ENCODE peak calls at places on chromosomes 11 and 22, in ten cellular contexts. One of them, this sample, is unnamed.

GRCh38 chr11:17343907-17344306 is 7.7 kb upstream of the NCR3LG1 start:
- DNase-seq in GM23338: peak
- DNase-seq in stomach: no peak
- DNase-seq in HCT116: peak
- DNase-seq in HL-60: no peak
- DNase-seq in upper lobe of left lung: no peak
- DNase-seq in prostate gland: no peak
- DNase-seq in HepG2: no peak
- DNase-seq in sigmoid colon: no peak
- DNase-seq in transverse colon: no peak
- DNase-seq in this sample: no peak

GRCh38 chr11:35227551-35228341 is 88.8 kb downstream of the CD44 start:
- DNase-seq in GM23338: no peak
- DNase-seq in stomach: no peak
- DNase-seq in HCT116: no peak
- DNase-seq in HL-60: peak
- DNase-seq in upper lobe of left lung: no peak
- DNase-seq in prostate gland: no peak
- DNase-seq in HepG2: no peak
- DNase-seq in sigmoid colon: no peak
- DNase-seq in transverse colon: no peak
- DNase-seq in this sample: no peak

GRCh38 chr11:16933756-16934603 is 80.2 kb downstream of the PLEKHA7 start:
- DNase-seq in GM23338: no peak
- DNase-seq in stomach: no peak
- DNase-seq in HCT116: no peak
- DNase-seq in HL-60: no peak
- DNase-seq in upper lobe of left lung: no peak
- DNase-seq in prostate gland: no peak
- DNase-seq in HepG2: no peak
- DNase-seq in sigmoid colon: no peak
- DNase-seq in transverse colon: no peak
- DNase-seq in this sample: no peak

GRCh38 chr22:38404419-38404818 is 50.6 kb downstream of the KCNJ4 start:
- DNase-seq in GM23338: no peak
- DNase-seq in stomach: no peak
- DNase-seq in HCT116: no peak
- DNase-seq in HL-60: no peak
- DNase-seq in upper lobe of left lung: no peak
- DNase-seq in prostate gland: no peak
- DNase-seq in HepG2: no peak
- DNase-seq in sigmoid colon: no peak
- DNase-seq in transverse colon: no peak
- DNase-seq in this sample: no peak

GRCh38 chr22:27848005-27848404 is 46.4 kb upstream of the MN1 start:
- DNase-seq in GM23338: no peak
- DNase-seq in stomach: no peak
- DNase-seq in HCT116: no peak
- DNase-seq in HL-60: no peak
- DNase-seq in upper lobe of left lung: no peak
- DNase-seq in prostate gland: no peak
- DNase-seq in HepG2: no peak
- DNase-seq in sigmoid colon: no peak
- DNase-seq in transverse colon: no peak
- DNase-seq in this sample: no peak

GRCh38 chr22:37137903-37138665 is 11.6 kb downstream of the IL2RB start:
- DNase-seq in GM23338: no peak
- DNase-seq in stomach: no peak
- DNase-seq in HCT116: no peak
- DNase-seq in HL-60: no peak
- DNase-seq in upper lobe of left lung: no peak
- DNase-seq in prostate gland: no peak
- DNase-seq in HepG2: no peak
- DNase-seq in sigmoid colon: no peak
- DNase-seq in transverse colon: no peak
- DNase-seq in this sample: no peak

GRCh38 chr11:65781152-65781961 is 581 bp upstream of the AP5B1 start:
- DNase-seq in GM23338: peak
- DNase-seq in stomach: no peak
- DNase-seq in HCT116: no peak
- DNase-seq in HL-60: no peak
- DNase-seq in upper lobe of left lung: peak
- DNase-seq in prostate gland: peak
- DNase-seq in HepG2: peak
- DNase-seq in sigmoid colon: peak
- DNase-seq in transverse colon: peak
- DNase-seq in this sample: peak

GRCh38 chr11:79404325-79404724 is 36.5 kb downstream of the TENM4 start:
- DNase-seq in GM23338: no peak
- DNase-seq in stomach: no peak
- DNase-seq in HCT116: no peak
- DNase-seq in HL-60: peak
- DNase-seq in upper lobe of left lung: no peak
- DNase-seq in prostate gland: no peak
- DNase-seq in HepG2: no peak
- DNase-seq in sigmoid colon: no peak
- DNase-seq in transverse colon: no peak
- DNase-seq in this sample: no peak

GRCh38 chr22:32824531-32825315 is 23.2 kb downstream of the TIMP3 start:
- DNase-seq in GM23338: no peak
- DNase-seq in stomach: no peak
- DNase-seq in HCT116: no peak
- DNase-seq in HL-60: no peak
- DNase-seq in upper lobe of left lung: no peak
- DNase-seq in prostate gland: no peak
- DNase-seq in HepG2: no peak
- DNase-seq in sigmoid colon: peak
- DNase-seq in transverse colon: no peak
- DNase-seq in this sample: no peak

GRCh38 chr11:35847473-35847872 is 96.4 kb upstream of the LDLRAD3 start:
- DNase-seq in GM23338: no peak
- DNase-seq in stomach: no peak
- DNase-seq in HCT116: no peak
- DNase-seq in HL-60: no peak
- DNase-seq in upper lobe of left lung: no peak
- DNase-seq in prostate gland: no peak
- DNase-seq in HepG2: no peak
- DNase-seq in sigmoid colon: no peak
- DNase-seq in transverse colon: no peak
- DNase-seq in this sample: no peak

GRCh38 chr11:86459682-86460460 is 85.2 kb downstream of the CCDC81 start:
- DNase-seq in GM23338: peak
- DNase-seq in stomach: peak
- DNase-seq in HCT116: peak
- DNase-seq in HL-60: no peak
- DNase-seq in upper lobe of left lung: no peak
- DNase-seq in prostate gland: peak
- DNase-seq in HepG2: peak
- DNase-seq in sigmoid colon: no peak
- DNase-seq in transverse colon: no peak
- DNase-seq in this sample: no peak

GRCh38 chr22:38946771-38947170 is 10.6 kb upstream of the APOBEC3A start:
- DNase-seq in GM23338: no peak
- DNase-seq in stomach: no peak
- DNase-seq in HCT116: no peak
- DNase-seq in HL-60: no peak
- DNase-seq in upper lobe of left lung: no peak
- DNase-seq in prostate gland: no peak
- DNase-seq in HepG2: no peak
- DNase-seq in sigmoid colon: peak
- DNase-seq in transverse colon: no peak
- DNase-seq in this sample: no peak

DNA sequence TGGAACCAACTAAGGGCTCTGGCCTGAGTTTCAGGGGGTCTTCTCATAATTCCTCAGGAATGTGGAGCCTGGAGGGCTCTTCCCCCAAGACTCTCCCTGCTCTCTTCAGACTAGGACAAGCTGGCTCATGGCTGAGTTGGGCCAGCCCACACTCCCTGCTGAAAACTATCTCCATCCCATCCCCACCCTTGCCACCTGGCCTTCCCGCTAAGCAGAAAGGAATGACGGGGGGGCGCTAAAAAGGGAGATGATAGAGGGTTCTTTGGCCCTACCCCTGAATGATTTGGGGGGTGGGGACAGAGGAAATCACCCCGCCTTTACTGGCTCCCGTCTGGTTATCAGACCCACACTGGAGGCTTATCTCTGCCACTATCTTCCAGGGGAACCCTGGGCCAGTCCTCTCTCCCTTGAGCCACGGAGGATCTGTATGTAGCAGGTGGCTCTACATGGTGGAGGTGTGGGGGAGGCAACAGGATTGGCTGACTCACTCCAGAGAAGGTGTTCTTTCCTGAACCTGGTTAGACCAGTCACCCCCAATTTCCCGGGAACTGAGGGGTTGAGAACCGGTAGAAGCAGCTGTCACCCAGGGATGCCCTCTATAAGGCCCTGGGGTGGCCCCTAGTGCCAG is 5.7 kb downstream of the SMTN start:
- DNase-seq in GM23338: no peak
- DNase-seq in stomach: no peak
- DNase-seq in HCT116: no peak
- DNase-seq in HL-60: no peak
- DNase-seq in upper lobe of left lung: no peak
- DNase-seq in prostate gland: no peak
- DNase-seq in HepG2: no peak
- DNase-seq in sigmoid colon: no peak
- DNase-seq in transverse colon: no peak
- DNase-seq in this sample: no peak
- H3K27ac ChIP-seq in GM23338: no peak
- H3K27ac ChIP-seq in stomach: peak
- H3K27ac ChIP-seq in HCT116: peak
- H3K27ac ChIP-seq in HL-60: no peak
- H3K27ac ChIP-seq in upper lobe of left lung: no peak
- H3K27ac ChIP-seq in prostate gland: peak
- H3K27ac ChIP-seq in HepG2: no peak
- H3K27ac ChIP-seq in sigmoid colon: peak
- H3K27ac ChIP-seq in transverse colon: peak
- H3K27ac ChIP-seq in this sample: peak

DNA sequence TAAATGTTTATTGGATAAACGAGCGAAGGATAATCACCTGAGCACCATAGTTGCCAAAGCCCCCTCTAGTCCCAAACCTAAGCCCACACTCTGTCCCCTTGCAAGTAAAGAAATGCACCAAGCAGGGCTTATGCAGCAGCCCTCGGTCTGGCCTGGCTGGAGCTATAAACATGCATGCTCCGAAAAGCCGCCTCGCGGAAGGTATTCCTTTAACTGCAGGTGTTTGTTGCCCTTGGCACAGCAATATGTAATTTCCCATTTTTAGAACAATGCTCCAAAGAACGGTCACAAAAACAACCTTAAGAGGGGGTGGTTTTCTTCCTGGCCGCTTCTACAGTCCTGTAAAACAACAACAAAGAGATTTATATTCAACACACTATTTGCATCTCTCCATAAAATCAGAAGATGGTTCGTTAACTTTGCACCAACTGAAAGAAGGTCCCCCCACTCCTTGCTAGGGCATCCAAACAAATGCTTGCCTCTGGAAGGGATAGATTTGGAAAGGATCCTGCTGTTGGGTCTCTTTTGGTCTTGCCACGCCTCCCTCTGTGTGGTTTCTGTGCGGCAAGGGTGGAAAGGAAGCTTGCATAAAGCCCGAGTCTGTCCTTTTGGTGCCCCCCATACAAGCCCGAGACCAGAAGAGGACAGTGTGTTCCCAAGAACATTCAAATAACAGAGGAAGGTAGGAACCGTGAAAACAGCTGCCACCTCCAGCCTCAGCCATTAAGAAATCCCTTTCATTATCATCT is 14.9 kb downstream of the SCGB1A1 start:
- DNase-seq in GM23338: no peak
- DNase-seq in stomach: no peak
- DNase-seq in HCT116: no peak
- DNase-seq in HL-60: no peak
- DNase-seq in upper lobe of left lung: no peak
- DNase-seq in prostate gland: peak
- DNase-seq in HepG2: no peak
- DNase-seq in sigmoid colon: peak
- DNase-seq in transverse colon: peak
- DNase-seq in this sample: no peak
- TF ChIP-seq POLR2AphosphoS5 in GM23338: no peak
- TF ChIP-seq POLR2AphosphoS5 in stomach: no peak
- TF ChIP-seq POLR2AphosphoS5 in HCT116: no peak
- TF ChIP-seq POLR2AphosphoS5 in HL-60: no peak
- TF ChIP-seq POLR2AphosphoS5 in upper lobe of left lung: no peak
- TF ChIP-seq POLR2AphosphoS5 in prostate gland: peak
- TF ChIP-seq POLR2AphosphoS5 in HepG2: no peak
- TF ChIP-seq POLR2AphosphoS5 in sigmoid colon: peak
- TF ChIP-seq POLR2AphosphoS5 in transverse colon: no peak
- TF ChIP-seq POLR2AphosphoS5 in this sample: no peak

GRCh38 chr11:7578276-7578955 is 64.6 kb downstream of the PPFIBP2 start:
- DNase-seq in GM23338: no peak
- DNase-seq in stomach: no peak
- DNase-seq in HCT116: no peak
- DNase-seq in HL-60: no peak
- DNase-seq in upper lobe of left lung: no peak
- DNase-seq in prostate gland: no peak
- DNase-seq in HepG2: no peak
- DNase-seq in sigmoid colon: no peak
- DNase-seq in transverse colon: no peak
- DNase-seq in this sample: no peak
- H3K27ac ChIP-seq in GM23338: peak
- H3K27ac ChIP-seq in stomach: peak
- H3K27ac ChIP-seq in HCT116: no peak
- H3K27ac ChIP-seq in HL-60: peak
- H3K27ac ChIP-seq in upper lobe of left lung: peak
- H3K27ac ChIP-seq in prostate gland: peak
- H3K27ac ChIP-seq in HepG2: no peak
- H3K27ac ChIP-seq in sigmoid colon: peak
- H3K27ac ChIP-seq in transverse colon: peak
- H3K27ac ChIP-seq in this sample: no peak

GRCh38 chr11:67465190-67465522 is 3.9 kb downstream of the TMEM134 start:
- DNase-seq in GM23338: peak
- DNase-seq in stomach: peak
- DNase-seq in HCT116: no peak
- DNase-seq in HL-60: no peak
- DNase-seq in upper lobe of left lung: no peak
- DNase-seq in prostate gland: no peak
- DNase-seq in HepG2: peak
- DNase-seq in sigmoid colon: no peak
- DNase-seq in transverse colon: no peak
- DNase-seq in this sample: no peak

GRCh38 chr11:67466367-67466766 is 2.7 kb downstream of the TMEM134 start:
- DNase-seq in GM23338: no peak
- DNase-seq in stomach: no peak
- DNase-seq in HCT116: no peak
- DNase-seq in HL-60: no peak
- DNase-seq in upper lobe of left lung: no peak
- DNase-seq in prostate gland: no peak
- DNase-seq in HepG2: no peak
- DNase-seq in sigmoid colon: no peak
- DNase-seq in transverse colon: no peak
- DNase-seq in this sample: no peak

GRCh38 chr11:67464411-67465189 is 4.5 kb downstream of the TMEM134 start:
- DNase-seq in GM23338: peak
- DNase-seq in stomach: peak
- DNase-seq in HCT116: peak
- DNase-seq in HL-60: peak
- DNase-seq in upper lobe of left lung: peak
- DNase-seq in prostate gland: peak
- DNase-seq in HepG2: peak
- DNase-seq in sigmoid colon: peak
- DNase-seq in transverse colon: peak
- DNase-seq in this sample: peak

GRCh38 chr11:67463186-67463585 is 5.9 kb downstream of the TMEM134 start:
- DNase-seq in GM23338: no peak
- DNase-seq in stomach: no peak
- DNase-seq in HCT116: no peak
- DNase-seq in HL-60: no peak
- DNase-seq in upper lobe of left lung: no peak
- DNase-seq in prostate gland: no peak
- DNase-seq in HepG2: no peak
- DNase-seq in sigmoid colon: no peak
- DNase-seq in transverse colon: no peak
- DNase-seq in this sample: no peak

GRCh38 chr11:67463680-67464410 is 5.2 kb downstream of the TMEM134 start:
- DNase-seq in GM23338: no peak
- DNase-seq in stomach: peak
- DNase-seq in HCT116: peak
- DNase-seq in HL-60: peak
- DNase-seq in upper lobe of left lung: peak
- DNase-seq in prostate gland: no peak
- DNase-seq in HepG2: peak
- DNase-seq in sigmoid colon: peak
- DNase-seq in transverse colon: peak
- DNase-seq in this sample: peak
- TF ChIP-seq POLR2AphosphoS5 in GM23338: no peak
- TF ChIP-seq POLR2AphosphoS5 in stomach: peak
- TF ChIP-seq POLR2AphosphoS5 in HCT116: peak
- TF ChIP-seq POLR2AphosphoS5 in HL-60: peak
- TF ChIP-seq POLR2AphosphoS5 in upper lobe of left lung: peak
- TF ChIP-seq POLR2AphosphoS5 in prostate gland: no peak
- TF ChIP-seq POLR2AphosphoS5 in HepG2: no peak
- TF ChIP-seq POLR2AphosphoS5 in sigmoid colon: peak
- TF ChIP-seq POLR2AphosphoS5 in transverse colon: no peak
- TF ChIP-seq POLR2AphosphoS5 in this sample: peak